ENCODE peak calls at places on chromosome X, in ten cellular contexts. One of them, this sample, is unnamed.

GRCh38 chrX:132257116-132257515 is 37.9 kb upstream of the RAP2C start:
- DNase-seq in CD8-positive, alpha-beta T cell: no peak
- DNase-seq in pancreas: no peak
- DNase-seq in cardiac muscle cell: no peak
- DNase-seq in psoas muscle: no peak
- DNase-seq in neural progenitor cell: no peak
- DNase-seq in lower lobe of right lung: no peak
- DNase-seq in lung: no peak
- DNase-seq in IMR-90: peak; percentile 58
- DNase-seq in MM.1S: no peak
- DNase-seq in this sample: no peak

GRCh38 chrX:129540068-129540653 is at the start of gene OCRL:
- DNase-seq in CD8-positive, alpha-beta T cell: peak; percentile 31
- DNase-seq in pancreas: peak; percentile 86
- DNase-seq in cardiac muscle cell: peak; percentile 81
- DNase-seq in psoas muscle: peak; percentile 80
- DNase-seq in neural progenitor cell: peak; percentile 84
- DNase-seq in lower lobe of right lung: peak; percentile 81
- DNase-seq in lung: peak; percentile 73
- DNase-seq in IMR-90: peak; percentile 59
- DNase-seq in MM.1S: peak; percentile 53
- DNase-seq in this sample: peak; percentile 61

GRCh38 chrX:2320580-2321327 is 180.0 kb downstream of the DHRSX start:
- DNase-seq in CD8-positive, alpha-beta T cell: no peak
- DNase-seq in pancreas: no peak
- DNase-seq in cardiac muscle cell: peak; percentile 75
- DNase-seq in psoas muscle: peak; percentile 75
- DNase-seq in neural progenitor cell: no peak
- DNase-seq in lower lobe of right lung: peak; percentile 79
- DNase-seq in lung: peak; percentile 71
- DNase-seq in IMR-90: peak; percentile 77
- DNase-seq in MM.1S: no peak
- DNase-seq in this sample: peak; percentile 56

GRCh38 chrX:96889726-96890125 is 6.0 kb downstream of the RPA4 start:
- DNase-seq in CD8-positive, alpha-beta T cell: no peak
- DNase-seq in pancreas: no peak
- DNase-seq in cardiac muscle cell: no peak
- DNase-seq in psoas muscle: no peak
- DNase-seq in neural progenitor cell: no peak
- DNase-seq in lower lobe of right lung: no peak
- DNase-seq in lung: no peak
- DNase-seq in IMR-90: no peak
- DNase-seq in MM.1S: no peak
- DNase-seq in this sample: no peak

GRCh38 chrX:46203115-46203514 is 342.1 kb downstream of the ZNF674 start:
- DNase-seq in CD8-positive, alpha-beta T cell: no peak
- DNase-seq in pancreas: no peak
- DNase-seq in cardiac muscle cell: no peak
- DNase-seq in psoas muscle: no peak
- DNase-seq in neural progenitor cell: no peak
- DNase-seq in lower lobe of right lung: no peak
- DNase-seq in lung: no peak
- DNase-seq in IMR-90: no peak
- DNase-seq in MM.1S: no peak
- DNase-seq in this sample: no peak

GRCh38 chrX:66015152-66015827 is 24.6 kb downstream of the VSIG4 start:
- DNase-seq in CD8-positive, alpha-beta T cell: peak; percentile 11
- DNase-seq in pancreas: no peak
- DNase-seq in cardiac muscle cell: no peak
- DNase-seq in psoas muscle: no peak
- DNase-seq in neural progenitor cell: no peak
- DNase-seq in lower lobe of right lung: peak; percentile 51
- DNase-seq in lung: no peak
- DNase-seq in IMR-90: no peak
- DNase-seq in MM.1S: peak; percentile 72
- DNase-seq in this sample: peak; percentile 9

GRCh38 chrX:69615779-69616519 is at the start of gene EDA:
- DNase-seq in CD8-positive, alpha-beta T cell: peak; percentile 56
- DNase-seq in pancreas: peak; percentile 90
- DNase-seq in cardiac muscle cell: peak; percentile 91
- DNase-seq in psoas muscle: peak; percentile 93
- DNase-seq in neural progenitor cell: peak; percentile 97
- DNase-seq in lower lobe of right lung: peak; percentile 87
- DNase-seq in lung: peak; percentile 80
- DNase-seq in IMR-90: peak; percentile 34
- DNase-seq in MM.1S: peak; percentile 86
- DNase-seq in this sample: peak; percentile 87

GRCh38 chrX:119488749-119489148 is 20.5 kb downstream of the SLC25A5 start:
- DNase-seq in CD8-positive, alpha-beta T cell: peak; percentile 41
- DNase-seq in pancreas: peak; percentile 68
- DNase-seq in cardiac muscle cell: peak; percentile 50
- DNase-seq in psoas muscle: no peak
- DNase-seq in neural progenitor cell: peak; percentile 49
- DNase-seq in lower lobe of right lung: peak; percentile 47
- DNase-seq in lung: peak; percentile 53
- DNase-seq in IMR-90: peak; percentile 51
- DNase-seq in MM.1S: peak; percentile 53
- DNase-seq in this sample: peak; percentile 53

GRCh38 chrX:72030431-72030830 is 101.3 kb downstream of the RTL5 start:
- DNase-seq in CD8-positive, alpha-beta T cell: no peak
- DNase-seq in pancreas: no peak
- DNase-seq in cardiac muscle cell: no peak
- DNase-seq in psoas muscle: no peak
- DNase-seq in neural progenitor cell: no peak
- DNase-seq in lower lobe of right lung: no peak
- DNase-seq in lung: no peak
- DNase-seq in IMR-90: no peak
- DNase-seq in MM.1S: no peak
- DNase-seq in this sample: no peak

GRCh38 chrX:13059676-13060499 is 15.5 kb upstream of the FAM9C start:
- DNase-seq in CD8-positive, alpha-beta T cell: no peak
- DNase-seq in pancreas: no peak
- DNase-seq in cardiac muscle cell: no peak
- DNase-seq in psoas muscle: no peak
- DNase-seq in neural progenitor cell: no peak
- DNase-seq in lower lobe of right lung: no peak
- DNase-seq in lung: no peak
- DNase-seq in IMR-90: peak; percentile 73
- DNase-seq in MM.1S: no peak
- DNase-seq in this sample: no peak

GRCh38 chrX:153769865-153770605 is 6.0 kb downstream of the PLXNB3 start:
- DNase-seq in CD8-positive, alpha-beta T cell: no peak
- DNase-seq in pancreas: no peak
- DNase-seq in cardiac muscle cell: no peak
- DNase-seq in psoas muscle: peak; percentile 33
- DNase-seq in neural progenitor cell: no peak
- DNase-seq in lower lobe of right lung: no peak
- DNase-seq in lung: no peak
- DNase-seq in IMR-90: no peak
- DNase-seq in MM.1S: no peak
- DNase-seq in this sample: peak; percentile 1

DNA sequence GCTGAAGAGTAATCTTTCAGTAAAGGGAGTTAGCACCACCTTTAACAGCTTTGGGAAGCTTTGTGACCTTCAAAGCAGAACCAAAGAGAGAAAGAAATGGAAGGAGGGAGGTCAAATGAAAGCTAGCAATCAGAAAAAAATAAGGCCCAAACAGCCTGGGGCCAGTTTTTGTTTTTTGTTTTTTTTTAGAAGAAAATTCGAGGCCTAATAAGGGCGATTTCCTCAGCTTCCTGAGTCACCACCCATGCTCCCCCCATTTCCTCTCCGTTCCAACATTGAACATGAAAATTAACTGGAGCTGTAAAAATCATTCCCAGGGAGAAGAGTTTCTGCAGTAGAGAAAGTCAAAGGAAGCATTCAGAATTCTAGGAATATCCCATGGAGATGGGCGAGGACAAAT is 115.1 kb downstream of the SH3KBP1 start:
- DNase-seq in CD8-positive, alpha-beta T cell: no peak
- DNase-seq in pancreas: no peak
- DNase-seq in cardiac muscle cell: no peak
- DNase-seq in psoas muscle: no peak
- DNase-seq in neural progenitor cell: no peak
- DNase-seq in lower lobe of right lung: no peak
- DNase-seq in lung: no peak
- DNase-seq in IMR-90: peak; percentile 38
- DNase-seq in MM.1S: no peak
- DNase-seq in this sample: no peak
- H3K4me1 ChIP-seq in CD8-positive, alpha-beta T cell: peaks cover 77% of the 10 kb centered on the region
- H3K4me1 ChIP-seq in pancreas: no peaks in the 10 kb centered on the region
- H3K4me1 ChIP-seq in cardiac muscle cell: no peaks in the 10 kb centered on the region
- H3K4me1 ChIP-seq in psoas muscle: peaks cover 6% of the 10 kb centered on the region
- H3K4me1 ChIP-seq in neural progenitor cell: no peaks in the 10 kb centered on the region
- H3K4me1 ChIP-seq in lower lobe of right lung: peaks cover 11% of the 10 kb centered on the region
- H3K4me1 ChIP-seq in lung: peaks cover 5% of the 10 kb centered on the region
- H3K4me1 ChIP-seq in IMR-90: peaks cover 11% of the 10 kb centered on the region
- H3K4me1 ChIP-seq in MM.1S: peaks cover 50% of the 10 kb centered on the region
- H3K4me1 ChIP-seq in this sample: peaks cover 26% of the 10 kb centered on the region

GRCh38 chrX:134929813-134930212 is 61.0 kb upstream of the SMIM10 start:
- DNase-seq in CD8-positive, alpha-beta T cell: no peak
- DNase-seq in pancreas: no peak
- DNase-seq in cardiac muscle cell: no peak
- DNase-seq in psoas muscle: no peak
- DNase-seq in neural progenitor cell: no peak
- DNase-seq in lower lobe of right lung: no peak
- DNase-seq in lung: no peak
- DNase-seq in IMR-90: no peak
- DNase-seq in MM.1S: no peak
- DNase-seq in this sample: no peak

GRCh38 chrX:134933248-134933647 is 57.5 kb upstream of the SMIM10 start:
- DNase-seq in CD8-positive, alpha-beta T cell: no peak
- DNase-seq in pancreas: no peak
- DNase-seq in cardiac muscle cell: no peak
- DNase-seq in psoas muscle: no peak
- DNase-seq in neural progenitor cell: no peak
- DNase-seq in lower lobe of right lung: no peak
- DNase-seq in lung: no peak
- DNase-seq in IMR-90: no peak
- DNase-seq in MM.1S: no peak
- DNase-seq in this sample: peak; percentile 8

GRCh38 chrX:134932528-134933217 is 58.1 kb upstream of the SMIM10 start:
- DNase-seq in CD8-positive, alpha-beta T cell: no peak
- DNase-seq in pancreas: no peak
- DNase-seq in cardiac muscle cell: no peak
- DNase-seq in psoas muscle: no peak
- DNase-seq in neural progenitor cell: no peak
- DNase-seq in lower lobe of right lung: no peak
- DNase-seq in lung: no peak
- DNase-seq in IMR-90: peak; percentile 74
- DNase-seq in MM.1S: no peak
- DNase-seq in this sample: no peak

GRCh38 chrX:134930501-134930900 is 60.3 kb upstream of the SMIM10 start:
- DNase-seq in CD8-positive, alpha-beta T cell: no peak
- DNase-seq in pancreas: no peak
- DNase-seq in cardiac muscle cell: no peak
- DNase-seq in psoas muscle: no peak
- DNase-seq in neural progenitor cell: no peak
- DNase-seq in lower lobe of right lung: no peak
- DNase-seq in lung: no peak
- DNase-seq in IMR-90: no peak
- DNase-seq in MM.1S: no peak
- DNase-seq in this sample: no peak

DNA sequence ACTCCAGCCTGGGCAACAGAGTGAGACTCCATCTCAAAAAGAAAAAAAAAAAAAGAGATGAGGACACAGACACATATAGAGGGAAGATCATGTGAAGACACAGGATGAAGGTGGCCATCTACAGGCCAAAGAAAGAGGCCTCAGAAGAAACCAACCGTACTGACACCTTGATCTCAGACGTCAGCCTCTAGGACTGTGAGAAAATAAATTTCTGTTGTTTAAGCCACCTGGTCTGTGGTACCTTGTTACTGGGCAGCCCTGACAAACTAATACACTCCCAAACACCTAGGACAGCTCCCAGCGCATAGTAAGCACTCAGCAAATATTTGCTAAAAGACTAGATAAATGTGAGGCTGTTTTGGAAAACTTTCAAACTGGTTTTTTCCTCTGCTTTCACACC is 59.2 kb upstream of the SMIM10 start:
- DNase-seq in CD8-positive, alpha-beta T cell: no peak
- DNase-seq in pancreas: no peak
- DNase-seq in cardiac muscle cell: no peak
- DNase-seq in psoas muscle: no peak
- DNase-seq in neural progenitor cell: no peak
- DNase-seq in lower lobe of right lung: no peak
- DNase-seq in lung: no peak
- DNase-seq in IMR-90: no peak
- DNase-seq in MM.1S: no peak
- DNase-seq in this sample: no peak
- H3K27me3 ChIP-seq in CD8-positive, alpha-beta T cell: no peaks in the 10 kb centered on the region
- H3K27me3 ChIP-seq in pancreas: no peaks in the 10 kb centered on the region
- H3K27me3 ChIP-seq in cardiac muscle cell: no peaks in the 10 kb centered on the region
- H3K27me3 ChIP-seq in psoas muscle: no peaks in the 10 kb centered on the region
- H3K27me3 ChIP-seq in neural progenitor cell: no peaks in the 10 kb centered on the region
- H3K27me3 ChIP-seq in lower lobe of right lung: no peaks in the 10 kb centered on the region
- H3K27me3 ChIP-seq in lung: no peaks in the 10 kb centered on the region
- H3K27me3 ChIP-seq in IMR-90: no peaks in the 10 kb centered on the region
- H3K27me3 ChIP-seq in MM.1S: no peaks in the 10 kb centered on the region
- H3K27me3 ChIP-seq in this sample: no peaks in the 10 kb centered on the region

GRCh38 chrX:70635227-70635626 is 190.6 kb downstream of the DLG3 start:
- DNase-seq in CD8-positive, alpha-beta T cell: no peak
- DNase-seq in pancreas: peak; percentile 48
- DNase-seq in cardiac muscle cell: no peak
- DNase-seq in psoas muscle: no peak
- DNase-seq in neural progenitor cell: no peak
- DNase-seq in lower lobe of right lung: no peak
- DNase-seq in lung: no peak
- DNase-seq in IMR-90: no peak
- DNase-seq in MM.1S: no peak
- DNase-seq in this sample: no peak
- H3K4me1 ChIP-seq in CD8-positive, alpha-beta T cell: no peaks in the 10 kb centered on the region
- H3K4me1 ChIP-seq in pancreas: no peaks in the 10 kb centered on the region
- H3K4me1 ChIP-seq in cardiac muscle cell: no peaks in the 10 kb centered on the region
- H3K4me1 ChIP-seq in psoas muscle: no peaks in the 10 kb centered on the region
- H3K4me1 ChIP-seq in neural progenitor cell: no peaks in the 10 kb centered on the region
- H3K4me1 ChIP-seq in lower lobe of right lung: no peaks in the 10 kb centered on the region
- H3K4me1 ChIP-seq in lung: no peaks in the 10 kb centered on the region
- H3K4me1 ChIP-seq in IMR-90: no peaks in the 10 kb centered on the region
- H3K4me1 ChIP-seq in MM.1S: no peaks in the 10 kb centered on the region
- H3K4me1 ChIP-seq in this sample: no peaks in the 10 kb centered on the region

GRCh38 chrX:84467898-84468297 is 34.4 kb downstream of the HDX start:
- DNase-seq in CD8-positive, alpha-beta T cell: no peak
- DNase-seq in pancreas: no peak
- DNase-seq in cardiac muscle cell: no peak
- DNase-seq in psoas muscle: no peak
- DNase-seq in neural progenitor cell: no peak
- DNase-seq in lower lobe of right lung: no peak
- DNase-seq in lung: no peak
- DNase-seq in IMR-90: no peak
- DNase-seq in MM.1S: no peak
- DNase-seq in this sample: no peak
- H3K27me3 ChIP-seq in CD8-positive, alpha-beta T cell: no peaks in the 10 kb centered on the region
- H3K27me3 ChIP-seq in pancreas: no peaks in the 10 kb centered on the region
- H3K27me3 ChIP-seq in cardiac muscle cell: no peaks in the 10 kb centered on the region
- H3K27me3 ChIP-seq in psoas muscle: no peaks in the 10 kb centered on the region
- H3K27me3 ChIP-seq in neural progenitor cell: no peaks in the 10 kb centered on the region
- H3K27me3 ChIP-seq in lower lobe of right lung: no peaks in the 10 kb centered on the region
- H3K27me3 ChIP-seq in lung: no peaks in the 10 kb centered on the region
- H3K27me3 ChIP-seq in IMR-90: no peaks in the 10 kb centered on the region
- H3K27me3 ChIP-seq in MM.1S: no peaks in the 10 kb centered on the region
- H3K27me3 ChIP-seq in this sample: no peaks in the 10 kb centered on the region